ENCODE peak calls at places on chromosomes 5 and 9, in seven cellular contexts. B is A673; Z is PC-9; J is left lung; K is CD4-positive, CD25-positive, alpha-beta regulatory T cell; O is Panc1; C is breast epithelium. N is an unnamed sample. For H3K27me3, the result is how much of the 10 kb centered on the place peaks cover.

GRCh38 chr5:56414056-56414455 is 180.9 kb upstream of the ANKRD55 start:
- DNase-seq in B (peak), Z (no peak), J (no peak), K (no peak), O (no peak), C (no peak), N (no peak)

GRCh38 chr5:72956324-72957140 is 691 bp downstream of the FCHO2 start:
- DNase-seq in B (peak), Z (peak), J (peak), K (peak), O (no peak), C (peak), N (no peak)

GRCh38 chr5:66171349-66172344 is 27.5 kb downstream of the SREK1 start:
- DNase-seq in B (peak), Z (no peak), J (no peak), K (peak), O (no peak), C (no peak), N (peak)

GRCh38 chr9:133347985-133348762 is at the start of the genes MED22 and RPL7A:
- DNase-seq in B (peak), Z (peak), J (peak), K (peak), O (peak), C (peak), N (peak)

GRCh38 chr9:32015795-32016194 is 368.6 kb upstream of the ACO1 start:
- DNase-seq in B (no peak), Z (no peak), J (no peak), K (no peak), O (no peak), C (no peak), N (no peak)

GRCh38 chr5:113233606-113234005 is 201.2 kb downstream of the TSSK1B start:
- DNase-seq in B (no peak), Z (no peak), J (no peak), K (no peak), O (no peak), C (no peak), N (no peak)

GRCh38 chr5:179285236-179285635 is 60.0 kb downstream of the ADAMTS2 start:
- DNase-seq in B (no peak), Z (no peak), J (peak), K (no peak), O (no peak), C (no peak), N (no peak)

GRCh38 chr9:94827584-94828304 is 101.2 kb downstream of the AOPEP start:
- DNase-seq in B (no peak), Z (no peak), J (no peak), K (no peak), O (no peak), C (no peak), N (no peak)

GRCh38 chr9:134868751-134869553 is 11.7 kb upstream of the FCN2 start:
- DNase-seq in B (no peak), Z (no peak), J (no peak), K (no peak), O (no peak), C (peak), N (no peak)

GRCh38 chr5:34486808-34487201 is 169.3 kb upstream of the RAI14 start:
- DNase-seq in B (no peak), Z (no peak), J (no peak), K (no peak), O (no peak), C (no peak), N (no peak)

GRCh38 chr9:131010482-131011273 is 1.7 kb downstream of the LAMC3 start:
- DNase-seq in B (no peak), Z (no peak), J (no peak), K (no peak), O (no peak), C (no peak), N (no peak)

GRCh38 chr9:91197232-91198181 is 164.2 kb downstream of the AUH start:
- DNase-seq in B (peak), Z (peak), J (peak), K (no peak), O (peak), C (no peak), N (peak)

GRCh38 chr9:131304676-131305366 is 15.3 kb downstream of the PLPP7 start:
- DNase-seq in B (no peak), Z (peak), J (no peak), K (no peak), O (no peak), C (peak), N (no peak)

GRCh38 chr9:7439355-7439978 is 360.1 kb downstream of the DMAC1 start:
- DNase-seq in B (peak), Z (no peak), J (no peak), K (no peak), O (no peak), C (no peak), N (no peak)

GRCh38 chr5:39437469-39437868 is 12.7 kb upstream of the DAB2 start:
- DNase-seq in B (no peak), Z (no peak), J (no peak), K (no peak), O (no peak), C (no peak), N (no peak)

GRCh38 chr5:85108471-85108870 is 723.8 kb upstream of the EDIL3 start:
- DNase-seq in B (no peak), Z (no peak), J (no peak), K (no peak), O (no peak), C (no peak), N (no peak)

GRCh38 chr9:134206317-134207300 is 42.2 kb upstream of the RNU6ATAC start:
- DNase-seq in B (no peak), Z (no peak), J (no peak), K (no peak), O (no peak), C (no peak), N (no peak)

GRCh38 chr9:133991964-133992779 is at the start of gene VAV2:
- DNase-seq in B (peak), Z (no peak), J (peak), K (peak), O (no peak), C (no peak), N (no peak)

GRCh38 chr5:143685416-143685815 is 126.5 kb upstream of the HMHB1 start:
- DNase-seq in B (no peak), Z (no peak), J (no peak), K (no peak), O (no peak), C (no peak), N (no peak)

GRCh38 chr5:76716456-76717157 is 681 bp downstream of the F2R start:
- DNase-seq in B (peak), Z (no peak), J (no peak), K (no peak), O (no peak), C (no peak), N (no peak)

GRCh38 chr9:94941211-94941875 is 214.8 kb downstream of the AOPEP start:
- DNase-seq in B (no peak), Z (peak), J (no peak), K (no peak), O (no peak), C (no peak), N (no peak)

GRCh38 chr5:34476941-34477565 is 179.1 kb upstream of the RAI14 start:
- DNase-seq in B (no peak), Z (no peak), J (no peak), K (no peak), O (no peak), C (no peak), N (no peak)

GRCh38 chr5:87411586-87412416 is 929 bp downstream of the CCNH start:
- DNase-seq in B (peak), Z (no peak), J (peak), K (peak), O (no peak), C (no peak), N (no peak)

GRCh38 chr9:133362359-133363044 is 6.2 kb downstream of the SURF2 start:
- DNase-seq in B (no peak), Z (no peak), J (no peak), K (no peak), O (no peak), C (no peak), N (no peak)

GRCh38 chr5:179596421-179596820 is 27.1 kb downstream of the HNRNPH1 start:
- DNase-seq in B (no peak), Z (no peak), J (no peak), K (no peak), O (no peak), C (no peak), N (no peak)

GRCh38 chr5:139524446-139524845 is 36.7 kb upstream of the UBE2D2 start:
- DNase-seq in B (no peak), Z (no peak), J (no peak), K (no peak), O (no peak), C (no peak), N (no peak)

GRCh38 chr9:4280605-4281004 is 19.3 kb downstream of the GLIS3 start:
- DNase-seq in B (no peak), Z (no peak), J (no peak), K (no peak), O (no peak), C (no peak), N (no peak)

GRCh38 chr5:55564716-55565115 is 30.0 kb upstream of the PLPP1 start:
- DNase-seq in B (peak), Z (no peak), J (no peak), K (no peak), O (no peak), C (no peak), N (no peak)

GRCh38 chr5:9059920-9060691 is 485.8 kb downstream of the SEMA5A start:
- DNase-seq in B (no peak), Z (peak), J (peak), K (no peak), O (peak), C (no peak), N (peak)

GRCh38 chr5:149114403-149115312 is 26.6 kb upstream of the ABLIM3 start:
- DNase-seq in B (peak), Z (peak), J (peak), K (peak), O (peak), C (no peak), N (no peak)

GRCh38 chr5:60929024-60929423 is 15.8 kb downstream of the ERCC8 start:
- DNase-seq in B (no peak), Z (no peak), J (no peak), K (no peak), O (no peak), C (no peak), N (no peak)

GRCh38 chr9:77422969-77423368 is 225.2 kb downstream of the GNA14 start:
- DNase-seq in B (no peak), Z (no peak), J (no peak), K (no peak), O (no peak), C (no peak), N (no peak)

GRCh38 chr5:15691536-15691935 is 191.6 kb downstream of the FBXL7 start:
- DNase-seq in B (no peak), Z (no peak), J (no peak), K (no peak), O (no peak), C (no peak), N (no peak)

DNA sequence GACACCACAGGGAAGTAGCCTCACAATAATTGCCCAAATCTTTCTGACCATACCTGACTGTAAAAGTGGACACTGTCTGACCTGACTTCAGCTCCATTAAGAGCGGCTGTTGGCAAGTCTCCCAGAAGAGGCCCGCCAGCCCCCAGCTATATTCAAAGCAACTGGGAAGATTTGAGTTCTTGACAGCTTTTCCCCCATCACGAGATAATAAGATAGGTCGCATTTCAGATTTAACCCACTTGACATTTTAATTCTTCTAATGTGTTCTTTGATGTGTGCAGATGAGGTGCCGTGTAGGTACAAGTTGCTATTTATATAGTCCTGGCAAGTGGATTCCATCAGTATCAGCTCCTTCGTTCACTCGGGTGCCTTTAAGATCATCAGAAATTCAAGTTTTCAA is 345.7 kb downstream of the DRD1 start:
- DNase-seq in B (no peak), Z (no peak), J (no peak), K (no peak), O (no peak), C (no peak), N (no peak)
- H3K4me3 ChIP-seq in B (no peak), Z (no peak), J (no peak), K (no peak), O (no peak), C (no peak), N (no peak)

DNA sequence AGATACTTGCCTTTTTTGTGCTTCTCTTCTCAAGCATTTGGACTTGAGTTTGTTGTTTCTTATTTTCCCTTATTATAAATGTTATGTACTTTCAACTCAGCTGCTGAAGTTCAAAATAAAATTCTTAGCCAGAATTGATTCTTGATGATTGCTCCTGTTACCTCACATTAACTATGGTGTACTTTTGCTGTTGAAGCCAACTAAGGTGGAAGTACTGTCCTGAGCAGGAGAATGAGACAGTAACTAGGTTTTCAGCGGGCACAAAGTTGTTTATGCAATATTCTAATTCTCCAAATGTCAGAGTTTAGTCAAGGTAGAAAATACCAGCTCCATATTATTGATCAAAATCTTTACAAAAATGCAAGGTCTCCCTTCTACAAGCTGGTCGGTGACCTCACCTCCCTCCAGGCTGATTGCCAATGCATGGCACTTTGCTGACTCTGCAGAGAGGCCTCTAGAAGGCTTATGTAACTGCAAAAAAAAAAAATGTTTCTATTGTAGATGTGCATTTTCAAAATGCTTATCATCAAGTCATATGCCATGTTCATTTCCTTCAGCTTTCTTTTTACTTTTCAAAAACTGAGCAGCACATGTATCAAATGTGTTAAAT is 1783.5 kb upstream of the WWC1 start:
- DNase-seq in B (no peak), Z (no peak), J (no peak), K (no peak), O (no peak), C (no peak), N (no peak)
- H3K27me3 ChIP-seq in B (under half), Z (under half), J (under half), K (under half), O (under half), C (under half), N (under half)

GRCh38 chr9:137461316-137461662 is 2.2 kb upstream of the NSMF start:
- DNase-seq in B (no peak), Z (no peak), J (no peak), K (no peak), O (no peak), C (no peak), N (no peak)
- H3K4me3 ChIP-seq in B (no peak), Z (no peak), J (no peak), K (no peak), O (no peak), C (no peak), N (no peak)

GRCh38 chr5:1156754-1157460 is 44.5 kb upstream of the SLC6A19 start:
- DNase-seq in B (no peak), Z (no peak), J (no peak), K (no peak), O (no peak), C (no peak), N (no peak)

GRCh38 chr5:1161108-1161831 is 40.1 kb upstream of the SLC6A19 start:
- DNase-seq in B (no peak), Z (peak), J (no peak), K (no peak), O (no peak), C (peak), N (no peak)

GRCh38 chr5:1158647-1159340 is 42.6 kb upstream of the SLC6A19 start:
- DNase-seq in B (no peak), Z (no peak), J (no peak), K (no peak), O (no peak), C (no peak), N (no peak)

GRCh38 chr5:1159774-1160406 is 41.5 kb upstream of the SLC6A19 start:
- DNase-seq in B (no peak), Z (no peak), J (no peak), K (no peak), O (no peak), C (no peak), N (no peak)

GRCh38 chr5:1159341-1159675 is 42.1 kb upstream of the SLC6A19 start:
- DNase-seq in B (no peak), Z (no peak), J (no peak), K (no peak), O (no peak), C (no peak), N (no peak)
- H3K27me3 ChIP-seq in B (under half), Z (under half), J (under half), K (under half), O (under half), C (under half), N (under half)

GRCh38 chr5:124650960-124651662 is 95.3 kb downstream of the ZNF608 start:
- DNase-seq in B (no peak), Z (peak), J (no peak), K (no peak), O (no peak), C (no peak), N (no peak)
- H3K4me3 ChIP-seq in B (peak), Z (peak), J (peak), K (no peak), O (peak), C (peak), N (no peak)

DNA sequence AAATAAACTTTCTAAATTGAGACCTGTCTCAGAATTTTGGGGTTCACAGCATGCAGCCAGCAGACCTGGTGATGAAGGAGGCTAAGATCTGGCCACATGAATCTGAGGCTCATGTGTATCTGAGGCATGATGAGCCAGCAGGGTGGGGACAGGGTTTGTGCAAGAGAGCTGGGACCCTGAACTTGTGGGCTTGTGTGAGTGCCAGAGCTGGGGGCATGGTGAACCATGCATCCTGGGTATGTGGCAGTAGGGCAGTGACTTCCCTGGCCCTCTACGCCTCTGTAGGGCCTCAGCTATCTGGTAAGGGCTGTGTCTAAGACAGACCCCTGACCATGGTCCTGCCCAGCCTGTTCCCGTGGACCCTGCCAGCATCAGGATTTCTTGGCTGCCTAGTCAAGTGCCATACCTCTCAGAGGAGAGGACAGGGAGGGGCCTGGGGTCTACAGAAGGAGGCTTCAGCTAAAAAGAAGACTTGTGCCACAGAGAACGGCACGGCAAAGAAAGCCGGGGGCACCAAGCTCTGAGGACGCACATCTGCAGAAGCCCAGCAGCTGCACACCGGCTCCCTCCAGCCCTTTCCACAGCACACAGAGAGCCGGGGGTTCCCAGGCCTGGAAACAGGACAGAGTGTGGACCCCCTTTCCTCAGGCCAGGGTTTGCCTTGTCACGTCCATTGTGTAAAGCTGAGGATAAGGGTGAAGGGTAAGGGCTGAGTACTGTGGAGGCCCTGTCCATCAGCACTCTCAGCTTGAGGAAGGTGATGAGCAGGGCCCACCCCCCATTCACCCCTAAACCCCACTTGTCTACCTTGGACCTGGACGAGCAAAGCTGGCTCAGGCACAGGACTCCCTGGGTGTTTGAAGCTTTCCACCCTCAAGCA is 130.1 kb downstream of the MRPL36 start:
- DNase-seq in B (no peak), Z (no peak), J (no peak), K (no peak), O (no peak), C (no peak), N (no peak)
- H3K27me3 ChIP-seq in B (half or more), Z (half or more), J (half or more), K (under half), O (under half), C (under half), N (half or more)